ENCODE peak calls at places on chromosomes 13 and 19, in four cellular contexts. C is lower lobe of right lung, F is IMR-90, A is left lung. S is an unnamed sample.

GRCh38 chr13:33303885-33304284 is 18.3 kb upstream of the STARD13 start:
- DNase-seq in C (no peak), F (peak; percentile 77), A (no peak), S (no peak)

GRCh38 chr19:13094285-13094595 is 8.4 kb downstream of the LYL1 start:
- DNase-seq in C (no peak), F (no peak), A (peak; percentile 72), S (peak; percentile 85)

GRCh38 chr19:42919757-42920079 is 2.0 kb upstream of the PSG6 start:
- DNase-seq in F (no peak), C (no peak), A (no peak), S (no peak)

GRCh38 chr13:27359203-27359821 is 65.1 kb upstream of the GTF3A start:
- DNase-seq in F (peak; percentile 73), C (peak; percentile 65), A (no peak), S (peak; percentile 85)

GRCh38 chr13:44088911-44089851 is 209.5 kb downstream of the LACC1 start:
- DNase-seq in A (no peak), F (no peak), C (no peak), S (no peak)

GRCh38 chr19:47781590-47782318 is 3.3 kb downstream of the SELENOW start:
- DNase-seq in C (no peak), A (no peak), F (no peak), S (no peak)

GRCh38 chr19:18401580-18402112 is 4.2 kb upstream of the LRRC25 start:
- DNase-seq in C (peak; percentile 86), A (no peak), F (peak; percentile 69), S (peak; percentile 85)

GRCh38 chr13:74871671-74872070 is 610.3 kb downstream of the TBC1D4 start:
- DNase-seq in A (no peak), C (no peak), F (no peak), S (no peak)

GRCh38 chr13:112767506-112768471 is 78.0 kb downstream of the ATP11A start:
- DNase-seq in F (no peak), A (peak; percentile 88), C (peak; percentile 88), S (no peak)

GRCh38 chr13:88602786-88603777 is 931.9 kb downstream of the SLITRK5 start:
- DNase-seq in C (no peak), F (no peak), A (no peak), S (no peak)

DNA sequence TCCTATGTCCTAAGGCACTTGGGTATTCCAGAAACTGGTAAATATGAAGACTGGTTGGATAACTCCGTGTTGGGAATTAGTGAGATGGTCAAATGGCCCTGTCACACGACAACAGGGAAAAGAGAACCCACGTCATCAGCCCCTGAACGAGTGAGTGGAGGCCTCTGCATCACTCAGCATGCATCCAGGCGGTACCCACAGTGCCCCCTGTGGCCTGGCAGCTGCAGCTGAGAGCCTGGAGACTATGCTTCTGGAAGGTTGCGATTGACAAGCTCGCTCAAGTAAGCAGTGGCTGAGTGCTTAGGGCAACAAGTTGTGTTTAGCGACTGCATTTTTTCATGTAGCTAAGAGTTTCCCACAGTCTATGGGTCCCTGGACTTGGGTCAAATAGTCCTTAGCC is 55.9 kb downstream of the COL4A2 start:
- DNase-seq in C (no peak), A (no peak), F (no peak), S (no peak)
- TF ChIP-seq CTCF in C (peak; percentile 6), A (no peak), F (peak; percentile 29), S (peak; percentile 19)

GRCh38 chr19:14368011-14368513 is 13.2 kb upstream of the ADGRE5 start:
- DNase-seq in A (no peak), F (no peak), C (no peak), S (no peak)
- H3K27ac ChIP-seq in A (peak overlapping the region; percentile 94), F (no peak overlapping the region), C (peak overlapping the region; percentile 83), S (peak overlapping the region; percentile 92)

DNA sequence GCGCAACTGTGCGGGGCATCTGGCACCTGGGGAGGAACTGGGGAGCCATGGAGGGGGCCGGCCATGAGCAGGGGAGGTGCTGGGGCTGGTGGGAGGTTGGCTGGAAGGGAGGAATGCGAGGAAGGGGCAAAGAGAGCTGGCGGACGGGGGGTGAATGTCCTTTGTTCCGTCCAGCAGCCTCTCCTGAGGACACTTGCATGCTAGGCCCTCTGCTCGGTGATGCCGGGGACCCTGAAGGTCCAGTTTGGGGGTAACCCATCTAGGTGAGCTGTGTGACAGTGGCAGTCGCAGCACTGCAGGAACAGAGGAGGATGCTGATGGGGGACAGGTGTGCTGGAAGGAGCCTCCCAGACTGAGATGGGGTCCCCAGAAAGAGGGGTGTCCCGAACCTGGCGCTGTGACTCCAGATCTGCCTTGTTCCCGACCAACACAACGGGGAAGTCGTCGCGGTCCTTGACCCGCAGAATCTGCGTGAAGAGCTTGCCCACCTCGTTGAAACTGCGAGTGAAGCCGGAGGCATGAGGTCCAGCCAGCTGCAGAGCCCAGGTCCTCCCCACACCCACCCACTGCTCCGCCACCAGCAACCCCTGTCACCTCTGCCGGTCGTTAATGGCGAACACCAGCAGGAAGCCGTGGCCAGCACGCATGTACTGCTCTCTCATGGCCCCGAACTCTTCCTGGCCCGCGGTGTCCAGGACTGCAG is 3.6 kb downstream of the RRAS start:
- DNase-seq in C (no peak), A (no peak), F (no peak), S (no peak)
- TF ChIP-seq CTCF in C (no peak), A (no peak), F (no peak), S (no peak)

GRCh38 chr19:10258080-10258710 is 6.2 kb downstream of the MRPL4 start:
- DNase-seq in A (no peak), C (no peak), F (no peak), S (no peak)
- H3K27ac ChIP-seq in A (no peak overlapping the region), C (no peak overlapping the region), F (no peak overlapping the region), S (no peak overlapping the region)

DNA sequence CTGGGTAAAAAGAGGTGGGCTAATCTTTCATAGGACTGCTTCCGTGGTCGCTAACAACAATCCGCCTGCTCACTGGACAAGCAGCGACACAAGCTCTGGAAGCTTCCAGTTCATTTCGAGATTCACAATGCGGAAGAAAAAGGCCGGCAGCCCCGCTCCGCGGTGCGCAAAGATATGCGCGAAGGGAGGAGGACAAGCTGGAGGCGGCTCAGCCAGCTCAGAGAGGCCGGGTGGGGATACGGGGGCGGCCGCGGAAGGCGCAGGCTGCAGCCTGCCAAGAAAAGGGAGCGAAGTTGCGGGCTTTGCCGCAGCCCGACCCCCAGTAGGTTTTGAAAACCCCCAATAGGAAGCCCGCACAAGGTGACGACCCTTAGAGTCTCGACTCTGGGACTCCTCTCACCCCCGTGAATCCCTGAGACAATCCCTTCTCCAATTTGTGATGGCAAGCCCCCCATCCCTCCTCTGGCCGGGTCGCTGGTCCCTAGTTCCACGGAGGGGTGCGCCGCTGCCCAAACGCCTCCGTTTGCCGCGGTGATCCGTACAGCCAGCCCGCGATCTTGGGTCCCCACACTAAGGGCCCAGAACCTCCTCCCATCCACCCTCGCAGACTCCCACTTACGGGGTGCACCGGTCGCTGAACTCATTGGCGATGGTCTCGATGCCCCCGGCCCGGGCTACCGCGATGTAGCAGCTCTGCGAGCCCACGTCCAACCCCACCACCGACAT is 684 bp downstream of the HSPH1 start:
- DNase-seq in F (peak; percentile 75), A (peak; percentile 89), C (peak; percentile 73), S (peak; percentile 89)
- TF ChIP-seq CTCF in F (no peak), A (no peak), C (no peak), S (no peak)

S was measured in spleen.